ENCODE peak calls at places on chromosomes 1 and 21, in six cellular contexts. K is GM23338, L is lung, P is adrenal gland, C is esophagus squamous epithelium, J is endothelial cell of umbilical vein. N is an unnamed sample.

GRCh38 chr1:157163273-157164127 is 25.3 kb upstream of the ETV3 start:
- DNase-seq in K (peak; percentile 93), L (peak; percentile 70), P (peak; percentile 67), C (no peak), J (peak; percentile 63), N (peak; percentile 77)

GRCh38 chr1:32972814-32973428 is 8.3 kb upstream of the RNF19B start:
- DNase-seq in K (peak; percentile 93), L (peak; percentile 66), P (peak; percentile 73), C (no peak), J (peak; percentile 88), N (peak; percentile 96)

GRCh38 chr21:40563845-40564717 is 282.9 kb downstream of the DSCAM start:
- DNase-seq in K (no peak), L (no peak), P (peak; percentile 19), C (no peak), J (no peak), N (no peak)

GRCh38 chr1:19644761-19645543 is 841 bp downstream of the NBL1 start:
- DNase-seq in K (peak; percentile 63), L (no peak), P (no peak), C (no peak), J (peak; percentile 24), N (peak; percentile 89)

GRCh38 chr1:151970128-151970527 is 23.5 kb downstream of the S100A10 start:
- DNase-seq in K (no peak), L (no peak), P (no peak), C (no peak), J (no peak), N (no peak)

GRCh38 chr21:45300786-45301520 is 13.3 kb upstream of the POFUT2 start:
- DNase-seq in K (no peak), L (no peak), P (peak; percentile 14), C (no peak), J (no peak), N (peak; percentile 71)

GRCh38 chr1:114502080-114502479 is 8.9 kb downstream of the TRIM33 start:
- DNase-seq in K (no peak), L (no peak), P (no peak), C (no peak), J (no peak), N (no peak)

GRCh38 chr21:45351526-45352275 is 53.3 kb upstream of the COL18A1 start:
- DNase-seq in K (no peak), L (no peak), P (no peak), C (no peak), J (peak; percentile 31), N (peak; percentile 56)

GRCh38 chr1:112904071-112904830 is 51.7 kb downstream of the SLC16A1 start:
- DNase-seq in K (no peak), L (no peak), P (no peak), C (no peak), J (no peak), N (no peak)

GRCh38 chr1:58398714-58399113 is 147.8 kb downstream of the OMA1 start:
- DNase-seq in K (no peak), L (no peak), P (no peak), C (no peak), J (no peak), N (no peak)

GRCh38 chr1:229107972-229108371 is 162.9 kb upstream of the RAB4A start:
- DNase-seq in K (no peak), L (no peak), P (no peak), C (no peak), J (no peak), N (no peak)

GRCh38 chr1:184254849-184255248 is 132.0 kb upstream of the C1orf21 start:
- DNase-seq in K (no peak), L (no peak), P (no peak), C (no peak), J (no peak), N (no peak)

GRCh38 chr1:187203257-187203656 is 374.5 kb downstream of the PLA2G4A start:
- DNase-seq in K (no peak), L (no peak), P (peak; percentile 49), C (no peak), J (peak; percentile 2), N (no peak)

GRCh38 chr1:199931666-199932377 is 95.7 kb upstream of the NR5A2 start:
- DNase-seq in K (peak; percentile 21), L (no peak), P (no peak), C (no peak), J (no peak), N (no peak)
- H3K4me3 ChIP-seq in K (no peak overlapping the region), L (no peak overlapping the region), P (peak overlapping the region; percentile 3), C (peak overlapping the region; percentile 44), J (no peak overlapping the region), N (no peak overlapping the region)

DNA sequence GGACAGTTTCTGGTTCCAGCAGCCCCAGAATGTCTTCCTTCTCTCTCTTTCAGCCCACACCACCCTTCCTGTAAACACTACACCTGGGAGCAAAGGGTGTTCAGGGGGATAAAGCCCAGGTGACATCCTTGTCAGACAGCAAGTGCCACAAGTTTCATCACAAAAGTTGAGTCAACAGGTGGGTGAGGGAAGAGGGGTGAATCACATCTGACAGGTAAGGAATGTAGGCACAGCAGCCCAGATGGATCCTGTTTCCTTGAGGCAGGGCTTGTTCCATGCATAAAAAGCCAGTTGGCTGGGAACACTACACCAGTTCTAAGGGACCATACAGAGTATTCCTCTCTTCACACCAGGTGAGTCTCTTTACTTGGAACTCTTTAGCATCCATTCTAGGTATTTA is at the start of gene SPRR1B:
- DNase-seq in K (no peak), L (no peak), P (no peak), C (no peak), J (no peak), N (no peak)
- H3K4me3 ChIP-seq in K (no peak within 1 kb of the TSS), L (no peak within 1 kb of the TSS), P (no peak within 1 kb of the TSS), C (peak within 1 kb of the TSS; percentile 41), J (no peak within 1 kb of the TSS), N (no peak within 1 kb of the TSS)

DNA sequence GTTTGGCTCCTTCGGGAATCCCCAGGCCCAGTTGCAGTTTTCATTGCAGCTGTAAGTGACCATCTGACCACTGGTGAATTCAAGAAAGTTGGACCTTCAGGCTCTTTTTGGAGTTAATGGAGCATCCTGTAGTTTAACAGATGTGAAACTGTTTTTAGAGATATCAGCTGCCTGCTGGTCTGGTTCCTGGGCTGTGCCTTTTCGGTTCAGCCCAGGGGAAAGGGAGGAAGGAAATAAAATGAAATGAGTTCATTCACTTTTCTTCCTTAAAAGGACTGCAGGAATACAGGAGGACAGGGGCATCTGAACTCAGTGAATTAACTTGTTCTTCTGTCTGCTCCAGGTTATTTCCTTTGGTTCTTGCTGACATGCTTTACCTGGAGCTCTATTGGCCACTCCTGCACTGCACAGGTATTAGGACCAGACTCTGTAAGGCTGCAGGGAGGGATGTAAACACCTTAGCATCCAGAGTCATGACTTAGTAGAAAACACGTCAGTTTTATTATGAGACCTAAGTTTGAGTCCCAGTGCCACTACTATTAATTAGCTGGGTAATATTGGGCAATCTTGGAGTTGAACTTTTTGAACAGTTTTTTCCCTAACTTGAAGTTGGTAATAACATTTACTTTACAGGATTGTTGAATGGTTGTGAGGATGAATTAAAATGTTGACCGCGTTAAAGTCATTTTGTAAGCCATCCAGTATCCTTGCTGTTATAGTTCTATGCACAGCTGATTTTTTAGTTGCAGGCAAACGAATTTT is 83.6 kb downstream of the LRRC8D start:
- DNase-seq in K (no peak), L (no peak), P (no peak), C (no peak), J (peak; percentile 81), N (no peak)
- H3K4me3 ChIP-seq in K (no peak overlapping the region), L (no peak overlapping the region), P (no peak overlapping the region), C (no peak overlapping the region), J (no peak overlapping the region), N (no peak overlapping the region)

GRCh38 chr1:45542591-45542990 is 8.0 kb upstream of the AKR1A1 start:
- DNase-seq in K (no peak), L (peak; percentile 32), P (peak; percentile 58), C (no peak), J (no peak), N (no peak)

GRCh38 chr1:45545019-45545493 is 5.6 kb upstream of the AKR1A1 start:
- DNase-seq in K (no peak), L (no peak), P (no peak), C (no peak), J (peak; percentile 38), N (no peak)

GRCh38 chr1:45544530-45544929 is 6.1 kb upstream of the AKR1A1 start:
- DNase-seq in K (no peak), L (no peak), P (no peak), C (no peak), J (no peak), N (no peak)

GRCh38 chr1:45545553-45546310 is 4.9 kb upstream of the AKR1A1 start:
- DNase-seq in K (no peak), L (no peak), P (no peak), C (no peak), J (no peak), N (no peak)

GRCh38 chr1:45543599-45544417 is 6.8 kb upstream of the AKR1A1 start:
- DNase-seq in K (peak; percentile 33), L (peak; percentile 65), P (peak; percentile 61), C (peak; percentile 32), J (peak; percentile 89), N (peak; percentile 35)
- H3K4me3 ChIP-seq in K (no peak overlapping the region), L (no peak overlapping the region), P (no peak overlapping the region), C (peak overlapping the region; percentile 0), J (no peak overlapping the region), N (no peak overlapping the region)

DNA sequence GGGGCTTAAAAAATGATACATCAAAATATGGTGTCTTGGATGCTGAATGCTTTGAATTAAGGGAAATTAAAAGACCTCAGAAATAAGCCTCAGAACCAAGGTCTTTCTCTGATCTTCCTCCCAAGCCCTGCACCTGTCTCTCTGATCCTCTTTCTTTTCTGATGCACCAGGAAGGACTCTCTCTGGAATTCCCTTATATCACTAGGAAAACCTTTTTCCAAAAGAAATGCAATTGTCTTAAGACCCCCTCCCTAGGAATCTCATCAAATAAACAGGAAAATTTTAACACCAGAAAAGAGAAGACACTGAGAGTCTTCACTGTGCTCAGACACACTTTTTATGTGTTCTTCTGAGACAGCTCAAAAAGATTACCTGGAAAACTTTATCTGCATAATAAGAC is 159.5 kb upstream of the PTBP2 start:
- DNase-seq in K (peak; percentile 81), L (no peak), P (no peak), C (no peak), J (no peak), N (peak; percentile 24)
- H3K4me3 ChIP-seq in K (no peak overlapping the region), L (no peak overlapping the region), P (no peak overlapping the region), C (no peak overlapping the region), J (no peak overlapping the region), N (no peak overlapping the region)

GRCh38 chr1:87151500-87152421 is 176.9 kb upstream of the LMO4 start:
- DNase-seq in K (peak; percentile 90), L (peak; percentile 67), P (peak; percentile 35), C (no peak), J (peak; percentile 64), N (peak; percentile 92)
- H3K4me3 ChIP-seq in K (peak overlapping the region; percentile 61), L (no peak overlapping the region), P (peak overlapping the region; percentile 43), C (peak overlapping the region; percentile 61), J (peak overlapping the region; percentile 0), N (peak overlapping the region; percentile 16)

N was measured in H7.